ENCODE peak calls at places on chromosomes 7 and 10, in four cellular contexts. S is tibial nerve, H is fibroblast of mammary gland, P is breast epithelium. B is an unnamed sample.

GRCh38 chr7:80859272-80859970 is 59.4 kb downstream of the SEMA3C start:
- DNase-seq in H (peak), S (peak), P (no peak), B (no peak)

GRCh38 chr7:135745702-135746312 is 2.8 kb downstream of the FAM180A start:
- DNase-seq in S (peak), P (no peak), H (peak), B (no peak)

GRCh38 chr10:4511559-4511958 is 314.4 kb upstream of the AKR1E2 start:
- DNase-seq in S (no peak), H (peak), P (no peak), B (no peak)

GRCh38 chr10:133390597-133391248 is 3.2 kb upstream of the MTG1 start:
- DNase-seq in S (no peak), H (no peak), P (no peak), B (no peak)

GRCh38 chr7:133310232-133310852 is 57.5 kb downstream of the EXOC4 start:
- DNase-seq in S (no peak), P (no peak), H (no peak), B (no peak)

GRCh38 chr10:86269332-86269731 is 97.3 kb downstream of the GRID1 start:
- DNase-seq in P (no peak), S (no peak), H (no peak), B (no peak)

GRCh38 chr7:113000316-113001020 is 86.2 kb downstream of the GPR85 start:
- DNase-seq in S (no peak), P (no peak), H (no peak), B (no peak)

GRCh38 chr7:25565949-25566348 is 337.7 kb upstream of the NPVF start:
- DNase-seq in H (peak), S (peak), P (no peak), B (peak)

GRCh38 chr7:27183682-27184341 is 1.2 kb downstream of the HOXA11 start:
- DNase-seq in S (peak), P (no peak), H (peak), B (peak)

GRCh38 chr7:52088008-52088787 is 771.6 kb upstream of the COBL start:
- DNase-seq in H (no peak), P (no peak), S (no peak), B (no peak)

GRCh38 chr10:12709516-12709915 is 292.0 kb downstream of the CCDC3 start:
- DNase-seq in S (no peak), P (no peak), H (peak), B (no peak)

GRCh38 chr7:98978672-98979071 is 100.3 kb downstream of the TRRAP start:
- DNase-seq in S (no peak), H (no peak), P (no peak), B (no peak)

GRCh38 chr10:4658777-4659176 is 167.2 kb upstream of the AKR1E2 start:
- DNase-seq in H (no peak), S (no peak), P (no peak), B (no peak)

GRCh38 chr10:77981281-77981680 is 48.0 kb downstream of the POLR3A start:
- DNase-seq in P (no peak), S (no peak), H (no peak), B (no peak)

GRCh38 chr10:79221110-79222051 is 125.9 kb upstream of the PPIF start:
- DNase-seq in S (peak), P (no peak), H (peak), B (no peak)

GRCh38 chr7:99535667-99536066 is 16.2 kb downstream of the FAM200A start:
- DNase-seq in S (no peak), P (no peak), H (no peak), B (no peak)

GRCh38 chr10:48543445-48543844 is 61.4 kb downstream of the ARHGAP22 start:
- DNase-seq in S (no peak), P (no peak), H (no peak), B (no peak)

GRCh38 chr7:28407643-28408042 is 4.7 kb upstream of the CREB5 start:
- DNase-seq in S (no peak), H (peak), P (no peak), B (no peak)

GRCh38 chr10:26334232-26334931 is 103.8 kb upstream of the APBB1IP start:
- DNase-seq in S (no peak), H (no peak), P (no peak), B (no peak)
- TF ChIP-seq CTCF in S (no peak), H (no peak), P (no peak), B (no peak)

GRCh38 chr10:70542565-70542938 is 60.0 kb downstream of the PRF1 start:
- DNase-seq in H (no peak), P (no peak), S (no peak), B (no peak)
- TF ChIP-seq CTCF in H (peak), P (no peak), S (no peak), B (no peak)

GRCh38 chr10:112053895-112054294 is 129.7 kb downstream of the GPAM start:
- DNase-seq in P (no peak), S (no peak), H (no peak), B (no peak)

GRCh38 chr10:112057072-112057471 is 126.5 kb downstream of the GPAM start:
- DNase-seq in H (no peak), S (no peak), P (no peak), B (no peak)

GRCh38 chr10:112059220-112059619 is 124.3 kb downstream of the GPAM start:
- DNase-seq in P (no peak), H (no peak), S (no peak), B (no peak)
- TF ChIP-seq CTCF in P (no peak), H (no peak), S (no peak), B (no peak)

DNA sequence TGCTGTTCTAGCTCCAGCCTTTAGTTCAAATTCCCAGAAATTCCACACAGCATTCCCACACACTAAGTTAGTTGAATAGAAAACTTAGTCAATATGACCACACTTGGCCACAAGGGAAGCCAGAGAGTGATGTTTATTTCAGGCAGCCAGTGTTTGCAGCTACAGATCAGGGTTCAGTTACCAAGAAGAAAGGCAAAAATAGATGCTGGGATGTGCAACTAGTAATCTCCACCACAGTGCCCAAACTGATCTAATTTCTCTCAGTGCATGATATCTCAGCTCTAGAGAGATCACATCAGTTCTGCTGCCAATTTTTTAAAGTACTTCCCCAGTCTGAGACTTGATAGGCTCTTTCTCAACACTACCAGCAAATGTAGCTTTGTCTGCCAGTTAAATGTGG is 17.6 kb downstream of the SLF2 start:
- DNase-seq in H (no peak), S (no peak), P (no peak), B (no peak)
- TF ChIP-seq CTCF in H (no peak), S (no peak), P (no peak), B (no peak)

GRCh38 chr10:314871-315270 is 179.6 kb downstream of the ZMYND11 start:
- DNase-seq in S (no peak), P (no peak), H (no peak), B (no peak)

GRCh38 chr10:310976-311639 is 175.9 kb downstream of the ZMYND11 start:
- DNase-seq in S (no peak), H (peak), P (no peak), B (no peak)

GRCh38 chr10:314381-314780 is 179.1 kb downstream of the ZMYND11 start:
- DNase-seq in P (no peak), H (no peak), S (no peak), B (no peak)

GRCh38 chr10:310371-310770 is 175.1 kb downstream of the ZMYND11 start:
- DNase-seq in P (no peak), H (peak), S (no peak), B (no peak)

GRCh38 chr10:311901-312665 is 176.8 kb downstream of the ZMYND11 start:
- DNase-seq in H (no peak), S (no peak), P (no peak), B (no peak)
- TF ChIP-seq CTCF in H (no peak), S (no peak), P (no peak), B (no peak)

DNA sequence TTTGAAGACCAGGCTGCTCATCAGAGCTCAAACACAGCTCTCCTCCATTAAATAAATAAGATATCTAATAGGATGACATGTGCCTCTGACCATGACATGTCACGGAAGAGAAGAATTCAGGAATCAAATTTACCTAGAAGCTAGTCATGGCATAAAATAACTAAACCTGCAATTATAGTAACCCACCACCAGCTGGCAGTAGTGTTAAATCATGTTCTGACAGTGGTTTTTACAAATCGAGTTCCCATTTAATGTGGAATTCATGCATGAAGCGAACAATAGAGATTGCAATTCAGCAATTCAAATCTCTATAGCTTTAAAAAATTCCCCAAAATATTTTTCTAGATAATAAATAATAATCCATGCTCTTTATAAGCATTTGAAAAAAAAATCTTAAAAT is 74.6 kb upstream of the IKZF1 start:
- DNase-seq in S (no peak), P (no peak), H (peak), B (no peak)
- TF ChIP-seq CTCF in S (no peak), P (no peak), H (peak), B (no peak)

B was measured in activated B cell treated with CpG ODN at 0.5 μM for 24 hours.